ENCODE peak calls at places on chromosomes 7 and 10, in six cellular contexts. K is IMR-90, I is H9, S is H1, H is trophoblast cell, O is neuronal stem cell. W is an unnamed sample.

GRCh38 chr7:151431768-151432311 is 8.1 kb downstream of the CRYGN start:
- DNase-seq in H (no peak), S (no peak), O (no peak), K (no peak), I (no peak), W (no peak)

GRCh38 chr7:75534727-75535307 is 42.7 kb downstream of the SPDYE5 start:
- DNase-seq in O (no peak), K (peak), I (no peak), S (no peak), H (peak), W (peak)

GRCh38 chr7:132179681-132180080 is 396.6 kb downstream of the PLXNA4 start:
- DNase-seq in H (no peak), S (no peak), I (no peak), K (no peak), O (no peak), W (no peak)

GRCh38 chr7:2498708-2499107 is 20.9 kb upstream of the LFNG start:
- DNase-seq in H (no peak), I (no peak), S (no peak), K (no peak), O (no peak), W (no peak)

GRCh38 chr7:131068604-131069021 is 259.1 kb upstream of the MKLN1 start:
- DNase-seq in H (peak), I (no peak), K (peak), S (no peak), O (no peak), W (peak)

GRCh38 chr10:118918689-118919088 is 110.8 kb upstream of the NANOS1 start:
- DNase-seq in I (no peak), O (no peak), H (no peak), S (no peak), K (no peak), W (no peak)

GRCh38 chr7:26201261-26202018 is at the start of gene CBX3:
- DNase-seq in K (peak), I (peak), O (peak), S (peak), H (peak), W (peak)

GRCh38 chr7:154489897-154490296 is 437.7 kb downstream of the DPP6 start:
- DNase-seq in O (no peak), K (no peak), H (no peak), I (no peak), S (no peak), W (no peak)

GRCh38 chr7:139691253-139691781 is 86.5 kb downstream of the HIPK2 start:
- DNase-seq in K (no peak), I (no peak), S (no peak), H (no peak), O (no peak), W (peak)

GRCh38 chr10:69403519-69403918 is 13.2 kb downstream of the TACR2 start:
- DNase-seq in O (no peak), K (peak), S (no peak), H (no peak), I (no peak), W (no peak)

GRCh38 chr7:156841497-156841896 is 51.5 kb downstream of the LMBR1 start:
- DNase-seq in I (no peak), O (no peak), H (no peak), S (no peak), K (no peak), W (no peak)
- H2AFZ ChIP-seq in I (no peak), O (no peak), H (no peak), S (no peak), K (no peak), W (no peak)

GRCh38 chr7:137882261-137882668 is 35.5 kb upstream of the DGKI start:
- DNase-seq in S (no peak), K (peak), I (no peak), H (peak), O (no peak), W (peak)
- H4K91ac ChIP-seq in S (no peak), K (peak), I (no peak), H (no peak), O (no peak), W (no peak)

DNA sequence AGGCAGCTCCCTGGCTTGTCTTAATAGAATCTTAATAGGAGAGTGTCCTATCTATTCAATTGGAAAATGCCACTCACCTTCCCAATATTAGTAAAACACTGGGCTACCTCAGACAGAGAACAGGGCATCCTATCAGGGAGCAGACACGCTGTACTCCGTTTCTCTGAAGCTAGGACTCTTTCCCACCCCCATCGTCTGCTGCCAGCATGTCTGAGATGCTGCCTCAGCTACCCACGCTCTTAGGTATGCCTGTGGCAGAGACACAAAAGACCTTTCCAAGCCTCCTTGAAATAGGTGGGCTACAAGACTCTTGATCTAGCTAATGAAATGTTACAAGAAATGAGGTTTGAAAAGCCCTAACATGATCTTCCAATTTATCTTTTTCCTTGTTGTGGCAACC is 2.5 kb upstream of the LRIT2 start:
- DNase-seq in O (no peak), I (no peak), K (no peak), H (no peak), S (no peak), W (no peak)
- H2BK5ac ChIP-seq in O (no peak), I (no peak), K (no peak), H (no peak), S (no peak), W (no peak)

GRCh38 chr7:15476101-15476918 is 85.5 kb downstream of the AGMO start:
- DNase-seq in K (no peak), I (no peak), O (no peak), H (no peak), S (no peak), W (no peak)
- H2AFZ ChIP-seq in K (no peak), I (no peak), O (no peak), H (no peak), S (no peak), W (no peak)

DNA sequence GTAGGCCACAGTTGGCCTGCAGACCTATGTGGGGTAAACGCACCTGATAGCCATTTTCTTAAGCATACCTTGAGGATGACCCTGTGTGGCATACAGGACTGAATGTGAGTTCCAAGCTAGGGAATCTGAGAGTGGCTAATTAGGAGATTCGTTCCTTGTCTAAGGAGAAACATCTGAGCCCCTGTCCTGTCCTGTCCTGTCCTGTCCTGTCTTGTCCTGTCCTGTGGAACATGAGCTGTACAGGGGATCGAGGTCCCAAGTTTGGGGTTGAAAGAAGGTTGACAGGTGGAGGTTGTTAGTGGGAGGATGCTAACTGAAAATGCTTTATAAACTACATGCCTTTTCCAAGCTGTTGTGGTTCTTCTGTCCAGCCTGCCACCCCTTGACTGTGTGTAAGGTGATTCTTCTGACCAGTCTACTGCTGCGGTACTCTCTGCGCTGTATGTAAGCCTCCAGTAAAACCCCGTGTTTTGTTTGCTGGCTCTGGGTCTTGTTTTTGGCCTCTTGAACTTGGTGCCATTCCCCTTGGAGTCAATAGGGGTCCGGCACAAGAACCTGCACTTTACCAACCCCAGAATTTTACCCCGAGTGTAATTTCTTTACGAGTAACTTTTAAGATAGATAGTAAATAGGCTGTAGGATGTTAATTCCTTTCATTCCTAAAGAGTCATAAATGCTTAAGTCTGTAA is 26.4 kb downstream of the ZNRF2 start:
- DNase-seq in I (no peak), S (no peak), O (no peak), H (no peak), K (no peak), W (no peak)
- H4K91ac ChIP-seq in I (no peak), S (no peak), O (no peak), H (no peak), K (no peak), W (no peak)

DNA sequence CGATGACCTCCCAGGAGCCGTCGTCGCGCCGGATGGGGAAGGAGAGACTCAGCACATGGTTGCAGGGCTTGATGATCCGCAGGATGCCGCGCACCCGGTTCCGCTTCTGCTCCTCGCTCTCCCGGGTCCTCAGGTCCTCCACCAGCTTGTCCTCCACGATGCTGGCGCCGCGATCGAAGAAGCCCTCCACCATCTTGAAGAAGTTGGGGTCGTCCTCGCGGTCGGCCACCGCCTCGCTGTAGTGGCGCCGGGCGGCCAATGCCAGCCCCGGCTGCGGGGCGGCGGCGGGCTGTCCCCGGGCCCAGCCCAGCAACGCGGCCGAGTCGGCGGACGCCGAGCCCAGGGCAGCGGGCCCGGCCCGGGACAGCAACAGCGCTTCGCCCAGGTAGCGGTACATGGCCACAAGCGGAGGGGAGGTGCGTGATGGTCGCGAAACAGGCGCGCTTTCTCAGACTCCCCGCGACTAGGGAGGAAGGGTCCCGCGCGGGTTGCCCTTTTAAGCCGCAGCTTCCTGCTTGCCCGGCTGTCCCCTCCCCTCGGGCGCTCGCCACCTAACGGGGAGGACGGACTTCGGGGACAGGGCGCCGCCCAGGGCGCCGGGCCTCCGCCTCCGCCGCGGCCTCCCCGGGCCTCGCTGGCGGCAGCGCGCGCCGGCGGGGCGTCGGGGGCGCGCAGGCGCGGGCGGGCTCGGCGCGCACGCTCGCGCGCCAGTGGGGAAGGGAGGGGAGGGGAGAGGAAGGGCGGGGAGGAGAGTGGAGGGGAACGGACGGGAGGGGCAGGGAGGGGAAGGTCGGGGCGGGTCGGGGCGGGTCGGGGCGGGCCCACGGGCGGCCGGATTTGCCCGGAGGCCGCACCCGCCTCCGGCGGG is at the start of the genes GLUD1 and SHLD2:
- DNase-seq in K (peak), I (peak), O (peak), S (peak), H (peak), W (peak)
- H2BK5ac ChIP-seq in K (peak), I (no peak), O (peak), S (peak), H (peak), W (peak)

GRCh38 chr7:121001932-121002754 is 13.6 kb downstream of the CPED1 start:
- DNase-seq in O (no peak), K (no peak), I (no peak), S (no peak), H (no peak), W (no peak)

GRCh38 chr7:121001234-121001633 is 12.7 kb downstream of the CPED1 start:
- DNase-seq in H (no peak), S (no peak), K (no peak), I (no peak), O (no peak), W (no peak)

GRCh38 chr7:121003986-121004685 is 15.6 kb downstream of the CPED1 start:
- DNase-seq in O (no peak), I (no peak), H (no peak), K (no peak), S (no peak), W (no peak)

GRCh38 chr7:121000091-121000983 is 11.8 kb downstream of the CPED1 start:
- DNase-seq in K (peak), O (no peak), I (no peak), S (no peak), H (no peak), W (peak)

DNA sequence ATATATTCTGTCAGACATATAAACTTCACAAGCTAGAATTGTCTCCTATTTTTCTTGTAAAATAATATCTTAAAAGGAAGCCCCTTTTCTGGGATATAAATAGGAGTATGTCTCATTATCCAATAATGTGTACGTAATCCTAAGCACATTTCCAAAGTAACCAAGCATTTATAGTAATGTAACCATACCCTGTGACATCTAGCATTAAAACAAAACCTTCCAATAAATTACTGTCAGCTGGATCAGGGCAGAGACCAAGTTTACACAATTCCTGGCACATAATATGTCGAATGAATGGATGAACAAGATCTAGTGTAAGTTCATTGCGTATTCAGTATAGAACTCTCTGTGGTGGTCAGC is 14.2 kb downstream of the CPED1 start:
- DNase-seq in O (no peak), I (no peak), S (no peak), H (no peak), K (peak), W (peak)
- H2AFZ ChIP-seq in O (no peak), I (no peak), S (no peak), H (no peak), K (no peak), W (no peak)

GRCh38 chr10:95941115-95941514 is 33.3 kb downstream of the CC2D2B start:
- DNase-seq in I (no peak), S (no peak), O (no peak), H (no peak), K (no peak), W (no peak)
- H4K91ac ChIP-seq in I (no peak), S (no peak), O (no peak), H (no peak), K (no peak), W (no peak)

DNA sequence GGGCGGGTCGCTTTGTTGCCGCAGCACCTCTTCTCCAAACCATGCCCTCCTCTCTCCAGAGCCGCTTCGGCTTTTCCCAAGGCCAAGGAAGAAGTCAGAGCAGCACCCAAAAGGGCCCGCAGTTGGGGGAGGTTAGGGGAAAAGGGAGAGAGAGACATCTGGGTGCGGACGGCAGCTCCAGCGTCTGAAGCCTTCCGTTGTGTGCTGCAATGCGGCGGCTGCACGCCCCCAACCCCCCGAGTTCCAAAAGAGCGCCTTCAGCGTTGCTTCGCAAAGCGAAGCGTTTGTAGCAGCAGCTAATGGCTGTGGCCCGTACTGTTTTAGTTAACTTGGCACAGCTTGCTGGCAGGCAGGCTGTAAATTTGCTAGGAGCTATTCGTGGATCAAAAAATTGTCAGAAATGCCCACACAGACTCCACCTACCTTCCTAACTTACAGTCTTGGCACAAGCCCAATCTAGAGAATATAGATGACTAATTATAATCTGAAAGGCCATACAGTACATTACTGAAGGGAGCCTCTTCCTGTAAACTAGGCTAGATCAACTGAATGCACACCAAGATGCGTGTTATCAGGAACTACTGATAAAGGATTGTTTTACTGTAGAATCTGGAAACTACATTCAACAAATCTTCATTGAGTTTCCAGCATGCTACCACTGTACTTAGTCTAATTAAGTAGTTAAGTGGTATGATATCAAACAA is 1.1 kb upstream of the KBTBD2 start:
- DNase-seq in O (no peak), S (no peak), H (peak), K (peak), I (peak), W (peak)
- H2BK5ac ChIP-seq in O (no peak), S (peak), H (peak), K (peak), I (no peak), W (peak)

GRCh38 chr7:50314778-50315177 is 10.3 kb downstream of the IKZF1 start:
- DNase-seq in H (no peak), O (no peak), S (no peak), K (no peak), I (no peak), W (no peak)

GRCh38 chr7:50315739-50316671 is 11.5 kb downstream of the IKZF1 start:
- DNase-seq in S (no peak), O (no peak), K (no peak), I (no peak), H (no peak), W (no peak)

GRCh38 chr7:50317221-50317678 is 12.7 kb downstream of the IKZF1 start:
- DNase-seq in I (no peak), K (no peak), H (no peak), O (no peak), S (no peak), W (no peak)

GRCh38 chr7:50312589-50313162 is 8.2 kb downstream of the IKZF1 start:
- DNase-seq in K (no peak), H (no peak), I (no peak), O (no peak), S (no peak), W (no peak)

DNA sequence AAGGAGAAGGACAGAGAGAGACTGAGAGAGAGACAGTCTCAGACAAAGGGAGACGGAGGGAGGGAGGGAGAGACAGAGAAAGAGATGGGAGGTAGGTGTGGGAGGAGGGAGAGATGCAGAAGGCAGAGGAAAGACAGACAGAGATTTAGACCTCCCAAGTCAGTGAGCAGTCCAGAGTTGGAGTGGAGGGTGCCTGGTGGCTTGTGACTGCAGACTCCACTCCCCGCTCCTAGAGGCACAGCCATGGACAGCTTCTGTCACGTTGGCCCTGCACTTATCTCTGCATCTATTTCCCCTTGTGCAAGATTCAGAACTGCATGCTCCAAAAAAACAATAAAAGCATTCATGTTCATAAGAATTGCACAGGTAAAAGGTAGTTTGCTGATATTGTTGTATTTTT is 10.7 kb downstream of the IKZF1 start:
- DNase-seq in O (no peak), H (no peak), S (no peak), I (no peak), K (no peak), W (no peak)
- H2AFZ ChIP-seq in O (peak), H (no peak), S (peak), I (no peak), K (no peak), W (no peak)

W was measured in mesenchymal stem cell.